ENCODE peak calls at places on chromosome 15, in nine cellular contexts. One of them, this sample, is unnamed.

GRCh38 chr15:77831989-77832388 is 199.3 kb upstream of the LINGO1 start:
- DNase-seq in SJSA1: no peak
- DNase-seq in right lobe of liver: peak
- DNase-seq in choroid plexus epithelial cell: no peak
- DNase-seq in aorta: peak
- DNase-seq in AG04449: no peak
- DNase-seq in stomach: no peak
- DNase-seq in Panc1: no peak
- DNase-seq in fibroblast of mammary gland: no peak
- DNase-seq in this sample: no peak

GRCh38 chr15:27454281-27455060 is 483.5 kb downstream of the GABRG3 start:
- DNase-seq in SJSA1: peak
- DNase-seq in right lobe of liver: no peak
- DNase-seq in choroid plexus epithelial cell: peak
- DNase-seq in aorta: no peak
- DNase-seq in AG04449: no peak
- DNase-seq in stomach: no peak
- DNase-seq in Panc1: peak
- DNase-seq in fibroblast of mammary gland: peak
- DNase-seq in this sample: peak

GRCh38 chr15:34318277-34319079 is 19.1 kb downstream of the SLC12A6 start:
- DNase-seq in SJSA1: no peak
- DNase-seq in right lobe of liver: peak
- DNase-seq in choroid plexus epithelial cell: peak
- DNase-seq in aorta: peak
- DNase-seq in AG04449: no peak
- DNase-seq in stomach: peak
- DNase-seq in Panc1: no peak
- DNase-seq in fibroblast of mammary gland: peak
- DNase-seq in this sample: peak

GRCh38 chr15:90959894-90960293 is 5.2 kb downstream of the RCCD1 start:
- DNase-seq in SJSA1: no peak
- DNase-seq in right lobe of liver: no peak
- DNase-seq in choroid plexus epithelial cell: no peak
- DNase-seq in aorta: peak
- DNase-seq in AG04449: no peak
- DNase-seq in stomach: no peak
- DNase-seq in Panc1: no peak
- DNase-seq in fibroblast of mammary gland: no peak
- DNase-seq in this sample: no peak

GRCh38 chr15:86756688-86757087 is 677.0 kb downstream of the AGBL1 start:
- DNase-seq in SJSA1: no peak
- DNase-seq in right lobe of liver: no peak
- DNase-seq in choroid plexus epithelial cell: no peak
- DNase-seq in aorta: no peak
- DNase-seq in AG04449: no peak
- DNase-seq in stomach: no peak
- DNase-seq in Panc1: no peak
- DNase-seq in fibroblast of mammary gland: no peak
- DNase-seq in this sample: no peak

GRCh38 chr15:64096486-64097431 is 977 bp downstream of the SNX1 start:
- DNase-seq in SJSA1: no peak
- DNase-seq in right lobe of liver: no peak
- DNase-seq in choroid plexus epithelial cell: peak
- DNase-seq in aorta: no peak
- DNase-seq in AG04449: no peak
- DNase-seq in stomach: no peak
- DNase-seq in Panc1: no peak
- DNase-seq in fibroblast of mammary gland: peak
- DNase-seq in this sample: no peak

GRCh38 chr15:91311986-91312385 is 211.9 kb downstream of the SV2B start:
- DNase-seq in SJSA1: no peak
- DNase-seq in right lobe of liver: no peak
- DNase-seq in choroid plexus epithelial cell: no peak
- DNase-seq in aorta: no peak
- DNase-seq in AG04449: no peak
- DNase-seq in stomach: no peak
- DNase-seq in Panc1: no peak
- DNase-seq in fibroblast of mammary gland: no peak
- DNase-seq in this sample: no peak

GRCh38 chr15:46410681-46411080 is 775.9 kb downstream of the SQOR start:
- DNase-seq in SJSA1: no peak
- DNase-seq in right lobe of liver: no peak
- DNase-seq in choroid plexus epithelial cell: no peak
- DNase-seq in aorta: no peak
- DNase-seq in AG04449: no peak
- DNase-seq in stomach: no peak
- DNase-seq in Panc1: no peak
- DNase-seq in fibroblast of mammary gland: no peak
- DNase-seq in this sample: no peak

GRCh38 chr15:41513282-41514227 is at the start of gene LTK:
- DNase-seq in SJSA1: no peak
- DNase-seq in right lobe of liver: peak
- DNase-seq in choroid plexus epithelial cell: no peak
- DNase-seq in aorta: no peak
- DNase-seq in AG04449: no peak
- DNase-seq in stomach: no peak
- DNase-seq in Panc1: no peak
- DNase-seq in fibroblast of mammary gland: no peak
- DNase-seq in this sample: no peak

GRCh38 chr15:75732809-75733451 is 20.3 kb upstream of the CSPG4 start:
- DNase-seq in SJSA1: peak
- DNase-seq in right lobe of liver: peak
- DNase-seq in choroid plexus epithelial cell: peak
- DNase-seq in aorta: peak
- DNase-seq in AG04449: no peak
- DNase-seq in stomach: peak
- DNase-seq in Panc1: no peak
- DNase-seq in fibroblast of mammary gland: peak
- DNase-seq in this sample: no peak

GRCh38 chr15:42760759-42761158 is 23.8 kb upstream of the CDAN1 start:
- DNase-seq in SJSA1: no peak
- DNase-seq in right lobe of liver: no peak
- DNase-seq in choroid plexus epithelial cell: no peak
- DNase-seq in aorta: no peak
- DNase-seq in AG04449: no peak
- DNase-seq in stomach: no peak
- DNase-seq in Panc1: no peak
- DNase-seq in fibroblast of mammary gland: no peak
- DNase-seq in this sample: no peak

GRCh38 chr15:65212097-65212496 is 824 bp upstream of the CILP start:
- DNase-seq in SJSA1: no peak
- DNase-seq in right lobe of liver: no peak
- DNase-seq in choroid plexus epithelial cell: no peak
- DNase-seq in aorta: no peak
- DNase-seq in AG04449: no peak
- DNase-seq in stomach: no peak
- DNase-seq in Panc1: no peak
- DNase-seq in fibroblast of mammary gland: no peak
- DNase-seq in this sample: no peak

GRCh38 chr15:49734831-49735508 is 114.1 kb downstream of the DTWD1 start:
- DNase-seq in SJSA1: no peak
- DNase-seq in right lobe of liver: no peak
- DNase-seq in choroid plexus epithelial cell: no peak
- DNase-seq in aorta: no peak
- DNase-seq in AG04449: no peak
- DNase-seq in stomach: no peak
- DNase-seq in Panc1: no peak
- DNase-seq in fibroblast of mammary gland: no peak
- DNase-seq in this sample: no peak

GRCh38 chr15:25501828-25502446 is 63.1 kb upstream of the UBE3A start:
- DNase-seq in SJSA1: no peak
- DNase-seq in right lobe of liver: no peak
- DNase-seq in choroid plexus epithelial cell: peak
- DNase-seq in aorta: no peak
- DNase-seq in AG04449: no peak
- DNase-seq in stomach: no peak
- DNase-seq in Panc1: no peak
- DNase-seq in fibroblast of mammary gland: peak
- DNase-seq in this sample: no peak

GRCh38 chr15:29132110-29132420 is 137.6 kb downstream of the NSMCE3 start:
- DNase-seq in SJSA1: no peak
- DNase-seq in right lobe of liver: peak
- DNase-seq in choroid plexus epithelial cell: no peak
- DNase-seq in aorta: no peak
- DNase-seq in AG04449: no peak
- DNase-seq in stomach: no peak
- DNase-seq in Panc1: no peak
- DNase-seq in fibroblast of mammary gland: no peak
- DNase-seq in this sample: no peak

GRCh38 chr15:40469776-40470390 is 901 bp upstream of the CHST14 start:
- DNase-seq in SJSA1: no peak
- DNase-seq in right lobe of liver: no peak
- DNase-seq in choroid plexus epithelial cell: no peak
- DNase-seq in aorta: no peak
- DNase-seq in AG04449: no peak
- DNase-seq in stomach: no peak
- DNase-seq in Panc1: no peak
- DNase-seq in fibroblast of mammary gland: no peak
- DNase-seq in this sample: no peak
- H3K4me3 ChIP-seq in SJSA1: no peak
- H3K4me3 ChIP-seq in right lobe of liver: no peak
- H3K4me3 ChIP-seq in choroid plexus epithelial cell: no peak
- H3K4me3 ChIP-seq in aorta: no peak
- H3K4me3 ChIP-seq in AG04449: peak
- H3K4me3 ChIP-seq in stomach: peak
- H3K4me3 ChIP-seq in Panc1: peak
- H3K4me3 ChIP-seq in fibroblast of mammary gland: peak
- H3K4me3 ChIP-seq in this sample: peak

GRCh38 chr15:67980171-67980570 is 73.9 kb upstream of the PIAS1 start:
- DNase-seq in SJSA1: no peak
- DNase-seq in right lobe of liver: no peak
- DNase-seq in choroid plexus epithelial cell: no peak
- DNase-seq in aorta: no peak
- DNase-seq in AG04449: no peak
- DNase-seq in stomach: no peak
- DNase-seq in Panc1: no peak
- DNase-seq in fibroblast of mammary gland: no peak
- DNase-seq in this sample: no peak
- H3K4me3 ChIP-seq in SJSA1: no peak
- H3K4me3 ChIP-seq in right lobe of liver: no peak
- H3K4me3 ChIP-seq in choroid plexus epithelial cell: no peak
- H3K4me3 ChIP-seq in aorta: no peak
- H3K4me3 ChIP-seq in AG04449: no peak
- H3K4me3 ChIP-seq in stomach: no peak
- H3K4me3 ChIP-seq in Panc1: no peak
- H3K4me3 ChIP-seq in fibroblast of mammary gland: no peak
- H3K4me3 ChIP-seq in this sample: no peak

GRCh38 chr15:60375255-60375809 is 22.5 kb downstream of the ANXA2 start:
- DNase-seq in SJSA1: no peak
- DNase-seq in right lobe of liver: no peak
- DNase-seq in choroid plexus epithelial cell: no peak
- DNase-seq in aorta: no peak
- DNase-seq in AG04449: no peak
- DNase-seq in stomach: no peak
- DNase-seq in Panc1: no peak
- DNase-seq in fibroblast of mammary gland: peak
- DNase-seq in this sample: no peak

GRCh38 chr15:60373745-60374144 is 24.0 kb downstream of the ANXA2 start:
- DNase-seq in SJSA1: peak
- DNase-seq in right lobe of liver: no peak
- DNase-seq in choroid plexus epithelial cell: no peak
- DNase-seq in aorta: no peak
- DNase-seq in AG04449: no peak
- DNase-seq in stomach: no peak
- DNase-seq in Panc1: no peak
- DNase-seq in fibroblast of mammary gland: no peak
- DNase-seq in this sample: no peak

GRCh38 chr15:60374209-60374608 is 23.6 kb downstream of the ANXA2 start:
- DNase-seq in SJSA1: no peak
- DNase-seq in right lobe of liver: no peak
- DNase-seq in choroid plexus epithelial cell: no peak
- DNase-seq in aorta: no peak
- DNase-seq in AG04449: no peak
- DNase-seq in stomach: no peak
- DNase-seq in Panc1: no peak
- DNase-seq in fibroblast of mammary gland: no peak
- DNase-seq in this sample: no peak

GRCh38 chr15:60373327-60373726 is 24.5 kb downstream of the ANXA2 start:
- DNase-seq in SJSA1: peak
- DNase-seq in right lobe of liver: no peak
- DNase-seq in choroid plexus epithelial cell: no peak
- DNase-seq in aorta: no peak
- DNase-seq in AG04449: no peak
- DNase-seq in stomach: no peak
- DNase-seq in Panc1: no peak
- DNase-seq in fibroblast of mammary gland: no peak
- DNase-seq in this sample: no peak

DNA sequence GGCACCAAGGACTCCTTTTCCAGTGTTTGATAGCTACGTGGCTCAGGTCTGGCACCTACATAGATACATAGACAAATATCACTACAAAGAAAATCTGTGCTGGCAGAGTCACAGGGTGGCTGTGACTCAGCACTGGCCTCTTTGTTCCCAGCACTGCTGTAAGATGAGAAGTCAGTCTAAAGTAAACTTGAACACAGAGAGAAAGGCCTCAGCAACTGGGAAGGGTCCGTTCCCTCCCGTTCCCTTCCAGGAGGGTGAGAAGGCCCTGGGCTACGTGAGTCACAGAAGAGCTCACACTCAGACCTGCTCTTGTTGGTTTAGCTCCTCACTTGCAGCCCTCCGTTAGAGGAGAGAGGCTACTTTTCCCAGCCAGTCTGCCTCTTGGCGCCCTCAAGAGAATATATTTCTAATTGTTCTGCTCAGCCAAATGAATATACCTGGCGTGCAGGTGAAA is 23.1 kb downstream of the ANXA2 start:
- DNase-seq in SJSA1: peak
- DNase-seq in right lobe of liver: no peak
- DNase-seq in choroid plexus epithelial cell: peak
- DNase-seq in aorta: peak
- DNase-seq in AG04449: peak
- DNase-seq in stomach: peak
- DNase-seq in Panc1: peak
- DNase-seq in fibroblast of mammary gland: peak
- DNase-seq in this sample: peak
- H3K4me3 ChIP-seq in SJSA1: no peak
- H3K4me3 ChIP-seq in right lobe of liver: no peak
- H3K4me3 ChIP-seq in choroid plexus epithelial cell: no peak
- H3K4me3 ChIP-seq in aorta: no peak
- H3K4me3 ChIP-seq in AG04449: no peak
- H3K4me3 ChIP-seq in stomach: no peak
- H3K4me3 ChIP-seq in Panc1: peak
- H3K4me3 ChIP-seq in fibroblast of mammary gland: no peak
- H3K4me3 ChIP-seq in this sample: no peak

DNA sequence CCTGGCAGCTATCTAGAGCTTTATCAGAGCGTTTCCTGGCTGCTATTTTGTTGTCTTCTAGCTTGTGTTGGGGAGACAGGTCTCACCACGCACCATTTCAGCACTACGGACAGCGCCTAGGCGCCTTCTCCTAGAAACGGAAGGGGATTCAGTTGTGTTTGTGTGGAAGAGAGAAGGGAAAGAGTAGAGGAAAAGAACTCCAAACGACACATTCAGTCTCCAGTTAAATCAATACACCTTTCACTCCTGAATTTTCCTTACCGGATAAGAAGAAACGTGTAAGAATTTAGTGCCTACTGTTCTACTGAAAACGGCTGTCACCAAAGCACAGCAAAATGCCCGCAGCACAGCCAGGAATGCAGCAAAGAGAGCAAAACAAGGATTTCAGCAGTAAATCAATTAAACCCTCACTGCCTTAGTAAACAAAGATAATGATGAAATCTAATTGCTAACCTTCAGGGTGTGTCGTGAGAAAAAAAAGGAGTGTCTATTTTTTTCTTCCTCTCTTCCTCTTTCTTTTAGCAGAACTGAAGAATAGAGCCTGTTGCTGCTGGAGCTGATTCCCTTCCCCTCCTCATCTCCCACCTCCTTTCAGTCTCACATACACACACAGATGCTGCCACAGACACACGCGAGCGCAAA is 412 bp upstream of the CTXN2 start:
- DNase-seq in SJSA1: peak
- DNase-seq in right lobe of liver: peak
- DNase-seq in choroid plexus epithelial cell: peak
- DNase-seq in aorta: peak
- DNase-seq in AG04449: no peak
- DNase-seq in stomach: peak
- DNase-seq in Panc1: no peak
- DNase-seq in fibroblast of mammary gland: peak
- DNase-seq in this sample: peak
- H3K4me3 ChIP-seq in SJSA1: no peak
- H3K4me3 ChIP-seq in right lobe of liver: no peak
- H3K4me3 ChIP-seq in choroid plexus epithelial cell: peak
- H3K4me3 ChIP-seq in aorta: peak
- H3K4me3 ChIP-seq in AG04449: no peak
- H3K4me3 ChIP-seq in stomach: no peak
- H3K4me3 ChIP-seq in Panc1: no peak
- H3K4me3 ChIP-seq in fibroblast of mammary gland: no peak
- H3K4me3 ChIP-seq in this sample: peak

This sample was measured in skeletal muscle cell.